ENCODE peak calls at places on chromosomes 4 and X, in nine cellular contexts. U is GDM1; R is HEK293T; B is MM.1S; T is activated T-cell treated with anti-CD3 and anti-CD28 coated beads, Interleukin-2, amount 50 U/mL, for 1 hour; S is ELR; H is osteocyte; W is GM04504; Y is small intestine. X is an unnamed sample.
A peak's percentile ranks its signal among the peaks of the same experiment; 100 is the strongest.

GRCh38 chrX:31367816-31368215 is 296.0 kb upstream of the FTHL17 start:
- DNase-seq in U (no peak), R (no peak), B (no peak), T (no peak), S (no peak), H (no peak), W (no peak), Y (no peak), X (no peak)

GRCh38 chr4:184805462-184806245 is 20.1 kb downstream of the ACSL1 start:
- DNase-seq in U (no peak), R (no peak), B (no peak), T (no peak), S (no peak), H (no peak), W (no peak), Y (peak; percentile 84), X (no peak)

GRCh38 chr4:83830138-83830537 is 294.2 kb downstream of the GPAT3 start:
- DNase-seq in U (no peak), R (no peak), B (no peak), T (no peak), S (no peak), H (no peak), W (no peak), Y (no peak), X (no peak)

GRCh38 chrX:41664307-41665299 is 24.2 kb upstream of the GPR34 start:
- DNase-seq in U (no peak), R (no peak), B (peak; percentile 15), T (no peak), S (no peak), H (no peak), W (no peak), Y (no peak), X (no peak)

GRCh38 chr4:170374770-170375169 is 285.0 kb upstream of the AADAT start:
- DNase-seq in U (peak; percentile 44), R (peak; percentile 51), B (peak; percentile 50), T (no peak), S (peak; percentile 37), H (no peak), W (no peak), Y (peak; percentile 52), X (no peak)

GRCh38 chrX:40663880-40664630 is 16.7 kb upstream of the CXorf38 start:
- DNase-seq in U (no peak), R (peak; percentile 20), B (no peak), T (no peak), S (peak; percentile 19), H (no peak), W (no peak), Y (no peak), X (no peak)

GRCh38 chr4:77092832-77093800 is 17.3 kb upstream of the CCNI start:
- DNase-seq in U (peak; percentile 57), R (no peak), B (peak; percentile 24), T (no peak), S (peak; percentile 72), H (no peak), W (no peak), Y (peak; percentile 39), X (no peak)

GRCh38 chr4:165874072-165874798 is 1.2 kb downstream of the TLL1 start:
- DNase-seq in U (no peak), R (peak; percentile 22), B (no peak), T (no peak), S (peak; percentile 6), H (no peak), W (no peak), Y (peak; percentile 15), X (no peak)

GRCh38 chr4:3747582-3747906 is 18.6 kb upstream of the ADRA2C start:
- DNase-seq in U (no peak), R (peak; percentile 51), B (no peak), T (no peak), S (peak; percentile 10), H (no peak), W (no peak), Y (no peak), X (peak; percentile 43)

GRCh38 chr4:62528874-62529273 is 1328.7 kb downstream of the ADGRL3 start:
- DNase-seq in U (no peak), R (no peak), B (no peak), T (no peak), S (no peak), H (no peak), W (no peak), Y (peak; percentile 27), X (no peak)

GRCh38 chr4:126701756-126702155 is 931.0 kb upstream of the INTU start:
- DNase-seq in U (no peak), R (no peak), B (no peak), T (no peak), S (peak; percentile 55), H (no peak), W (peak; percentile 83), Y (no peak), X (no peak)